ENCODE peak calls at places on chromosomes 11 and 22, in six cellular contexts. H is LHCN-M2; Z is LoVo; R is NCI-H1417; O is astrocyte; E is stimulated activated CD4-positive, alpha-beta T cell treated with anti-CD3 and anti-CD28 coated beads, TNF-alpha, amount 100 ng/mL, for 24 hours. X is an unnamed sample.

GRCh38 chr11:100680070-100680469 is 7.0 kb upstream of the ARHGAP42 start:
- DNase-seq in Z (no peak), H (no peak), E (no peak), R (no peak), O (no peak), X (no peak)

GRCh38 chr11:112289588-112290461 is 29.2 kb upstream of the PLET1 start:
- DNase-seq in R (peak), E (peak), Z (peak), H (peak), O (no peak), X (peak)

GRCh38 chr22:21902296-21903087 is 35.0 kb upstream of the MAPK1 start:
- DNase-seq in E (no peak), O (no peak), H (no peak), Z (no peak), R (no peak), X (no peak)

GRCh38 chr11:73188301-73188700 is 29.8 kb upstream of the P2RY2 start:
- DNase-seq in O (no peak), E (no peak), R (no peak), Z (no peak), H (no peak), X (no peak)

GRCh38 chr22:37300551-37301017 is 18.3 kb downstream of the CYTH4 start:
- DNase-seq in H (no peak), O (no peak), R (no peak), E (no peak), Z (no peak), X (no peak)

GRCh38 chr11:18705651-18706281 is 7.2 kb downstream of the TMEM86A start:
- DNase-seq in E (peak), R (peak), O (no peak), H (no peak), Z (no peak), X (no peak)

GRCh38 chr22:47933891-47934290 is 1171.4 kb downstream of the TBC1D22A start:
- DNase-seq in H (no peak), E (no peak), O (no peak), Z (no peak), R (no peak), X (no peak)

GRCh38 chr11:57476223-57476882 is 16.0 kb downstream of the RTN4RL2 start:
- DNase-seq in O (no peak), E (peak), Z (peak), H (no peak), R (peak), X (no peak)

GRCh38 chr11:40099391-40100169 is 1359.9 kb downstream of the LRRC4C start:
- DNase-seq in E (no peak), Z (no peak), O (no peak), H (no peak), R (no peak), X (no peak)

GRCh38 chr22:44702479-44703219 is 645 bp downstream of the PRR5 start:
- DNase-seq in Z (no peak), R (peak), E (peak), O (peak), H (peak), X (no peak)

GRCh38 chr22:46067159-46068111 is 82.9 kb upstream of the PPARA start:
- DNase-seq in O (no peak), R (no peak), H (peak), E (no peak), Z (no peak), X (no peak)

GRCh38 chr22:40857309-40857851 is 432 bp downstream of the XPNPEP3 start:
- DNase-seq in O (no peak), H (no peak), E (no peak), Z (no peak), R (no peak), X (no peak)

GRCh38 chr11:128323381-128323780 is 264.0 kb downstream of the ETS1 start:
- DNase-seq in E (no peak), R (no peak), H (no peak), Z (no peak), O (no peak), X (no peak)

GRCh38 chr11:6319001-6319878 is 1.1 kb downstream of the CAVIN3 start:
- DNase-seq in E (no peak), H (no peak), Z (no peak), R (no peak), O (no peak), X (no peak)

GRCh38 chr11:119338946-119339580 is 1.6 kb downstream of the C1QTNF5 start:
- DNase-seq in R (no peak), Z (no peak), H (no peak), E (no peak), O (no peak), X (no peak)

GRCh38 chr11:15850992-15851615 is 505.2 kb downstream of the SOX6 start:
- DNase-seq in O (no peak), Z (no peak), E (no peak), H (no peak), R (no peak), X (no peak)

GRCh38 chr11:2767751-2768150 is 68.0 kb upstream of the KCNQ1OT1 start:
- DNase-seq in H (no peak), Z (no peak), O (no peak), E (no peak), R (no peak), X (no peak)

GRCh38 chr22:46269564-46269963 is 1.8 kb downstream of the TTC38 start:
- DNase-seq in R (no peak), Z (no peak), H (no peak), E (no peak), O (no peak), X (no peak)

GRCh38 chr11:126416542-126417090 is 61.1 kb downstream of the ST3GAL4 start:
- DNase-seq in Z (no peak), H (no peak), O (peak), E (peak), R (no peak), X (peak)

GRCh38 chr11:96288915-96289314 is 54.1 kb downstream of the MAML2 start:
- DNase-seq in R (no peak), E (no peak), Z (no peak), O (no peak), H (no peak), X (no peak)

GRCh38 chr11:129723146-129723963 is 92.3 kb upstream of the TMEM45B start:
- DNase-seq in Z (no peak), O (no peak), H (no peak), R (no peak), E (no peak), X (no peak)

GRCh38 chr22:46366801-46367706 is 31.5 kb downstream of the TRMU start:
- DNase-seq in O (no peak), E (no peak), R (no peak), H (no peak), Z (no peak), X (no peak)

GRCh38 chr22:38032681-38033521 is 24.3 kb upstream of the PICK1 start:
- DNase-seq in Z (no peak), O (peak), E (no peak), R (no peak), H (peak), X (no peak)

GRCh38 chr11:2139691-2140337 is 625 bp upstream of the IGF2 start:
- DNase-seq in H (no peak), R (peak), E (no peak), Z (no peak), O (no peak), X (no peak)

GRCh38 chr11:70871881-70872280 is 380.5 kb downstream of the SHANK2 start:
- DNase-seq in H (no peak), Z (no peak), R (no peak), O (no peak), E (no peak), X (no peak)

GRCh38 chr22:42080287-42080686 is 787 bp downstream of the SMDT1 start:
- DNase-seq in Z (no peak), O (peak), E (no peak), H (peak), R (peak), X (no peak)

GRCh38 chr11:102716527-102716926 is 8.2 kb downstream of the MMP8 start:
- DNase-seq in R (no peak), H (no peak), E (no peak), Z (no peak), O (no peak), X (no peak)

GRCh38 chr11:128933481-128934178 is 9.0 kb downstream of the TP53AIP1 start:
- DNase-seq in E (no peak), O (no peak), H (no peak), Z (no peak), R (no peak), X (no peak)

GRCh38 chr11:43825217-43825816 is 55.3 kb upstream of the ALKBH3 start:
- DNase-seq in O (no peak), H (peak), Z (no peak), E (no peak), R (peak), X (no peak)